ENCODE peak calls at places on chromosomes 12 and 14, in six cellular contexts. U, A, C, L, F and P are unnamed samples.

GRCh38 chr14:90416649-90417237 is 19.9 kb downstream of the CALM1 start:
- DNase-seq in U (no peak), A (no peak), C (no peak), L (no peak), F (no peak), P (no peak)

GRCh38 chr12:105861232-105861631 is 277.5 kb downstream of the NUAK1 start:
- DNase-seq in U (no peak), A (no peak), C (no peak), L (no peak), F (no peak), P (no peak)

GRCh38 chr12:7004840-7005239 is 13.4 kb downstream of the LPCAT3 start:
- DNase-seq in U (no peak), A (no peak), C (no peak), L (no peak), F (no peak), P (no peak)

GRCh38 chr14:100271247-100271939 is 32.4 kb downstream of the YY1 start:
- DNase-seq in U (peak), A (no peak), C (peak), L (peak), F (no peak), P (no peak)

GRCh38 chr12:105672576-105672975 is 342.1 kb downstream of the C12orf75 start:
- DNase-seq in U (peak), A (no peak), C (no peak), L (peak), F (peak), P (no peak)

GRCh38 chr14:100669468-100669867 is 57.2 kb upstream of the DLK1 start:
- DNase-seq in U (no peak), A (no peak), C (no peak), L (no peak), F (no peak), P (no peak)

GRCh38 chr14:105067969-105068301 is 2.7 kb upstream of the GPR132 start:
- DNase-seq in U (no peak), A (no peak), C (no peak), L (no peak), F (no peak), P (no peak)

GRCh38 chr12:57816855-57817151 is 1.7 kb downstream of the AVIL start:
- DNase-seq in U (no peak), A (no peak), C (no peak), L (no peak), F (no peak), P (no peak)

GRCh38 chr14:72146241-72146640 is 214.0 kb downstream of the RGS6 start:
- DNase-seq in U (no peak), A (no peak), C (no peak), L (no peak), F (no peak), P (no peak)

GRCh38 chr12:47850153-47851084 is 30.7 kb upstream of the HDAC7 start:
- DNase-seq in U (no peak), A (no peak), C (no peak), L (no peak), F (no peak), P (no peak)

GRCh38 chr12:49552014-49552413 is 13.2 kb downstream of the KCNH3 start:
- DNase-seq in U (no peak), A (no peak), C (peak), L (no peak), F (peak), P (no peak)

GRCh38 chr12:124727244-124727673 is 136.4 kb downstream of the SCARB1 start:
- DNase-seq in U (peak), A (peak), C (peak), L (peak), F (peak), P (peak)

GRCh38 chr12:132546647-132547046 is 56.7 kb downstream of the FBRSL1 start:
- DNase-seq in U (no peak), A (no peak), C (no peak), L (no peak), F (no peak), P (no peak)

GRCh38 chr14:49977126-49977841 is 84.4 kb downstream of the ARF6 start:
- DNase-seq in U (no peak), A (no peak), C (no peak), L (no peak), F (no peak), P (no peak)

GRCh38 chr12:114625294-114625851 is 58.6 kb downstream of the TBX3 start:
- DNase-seq in U (peak), A (no peak), C (peak), L (peak), F (no peak), P (no peak)

GRCh38 chr12:94553130-94553519 is 93.5 kb upstream of the CEP83 start:
- DNase-seq in U (no peak), A (no peak), C (no peak), L (no peak), F (no peak), P (peak)

GRCh38 chr12:92079054-92079385 is 66.6 kb downstream of the BTG1 start:
- DNase-seq in U (no peak), A (no peak), C (no peak), L (no peak), F (no peak), P (no peak)
- H3K27ac ChIP-seq in U (no peak), A (no peak), C (peak), L (peak), F (peak), P (no peak)

GRCh38 chr14:33794791-33795300 is 156.0 kb downstream of the EGLN3 start:
- DNase-seq in U (no peak), A (no peak), C (no peak), L (no peak), F (no peak), P (no peak)
- H3K27ac ChIP-seq in U (no peak), A (no peak), C (no peak), L (no peak), F (no peak), P (no peak)

GRCh38 chr14:23380197-23381016 is 3.6 kb downstream of the CMTM5 start:
- DNase-seq in U (no peak), A (no peak), C (no peak), L (no peak), F (no peak), P (peak)

GRCh38 chr14:23379331-23380196 is 2.7 kb downstream of the CMTM5 start:
- DNase-seq in U (peak), A (no peak), C (peak), L (peak), F (no peak), P (peak)

GRCh38 chr14:23382276-23382675 is 5.4 kb downstream of the CMTM5 start:
- DNase-seq in U (no peak), A (no peak), C (no peak), L (no peak), F (no peak), P (no peak)

GRCh38 chr14:23381871-23382270 is 5.0 kb downstream of the CMTM5 start:
- DNase-seq in U (no peak), A (no peak), C (no peak), L (no peak), F (no peak), P (no peak)

DNA sequence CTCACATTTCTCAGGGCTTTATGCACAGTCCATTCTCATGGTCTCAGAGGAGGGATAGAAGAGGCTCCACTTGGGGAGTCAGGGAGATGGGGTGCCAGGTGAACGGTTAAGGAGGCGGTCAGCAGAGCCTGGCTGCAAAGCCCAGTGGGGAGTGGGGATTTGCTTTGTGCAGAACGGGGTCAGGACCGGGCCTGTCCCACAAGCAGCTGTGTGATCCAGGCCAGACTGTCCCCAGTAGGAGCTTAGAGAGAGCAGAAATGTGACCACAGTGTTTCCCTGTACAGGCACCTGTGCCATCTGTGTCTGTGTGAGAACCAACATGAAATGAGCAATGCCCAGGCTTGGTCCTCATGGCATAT is 4.2 kb downstream of the CMTM5 start:
- DNase-seq in U (no peak), A (no peak), C (no peak), L (no peak), F (no peak), P (no peak)
- H3K27ac ChIP-seq in U (no peak), A (no peak), C (no peak), L (no peak), F (no peak), P (peak)

GRCh38 chr12:88300931-88301330 is 158.8 kb downstream of the TMTC3 start:
- DNase-seq in U (no peak), A (no peak), C (no peak), L (no peak), F (no peak), P (no peak)

GRCh38 chr12:88298014-88298682 is 156.0 kb downstream of the TMTC3 start:
- DNase-seq in U (no peak), A (no peak), C (no peak), L (no peak), F (no peak), P (no peak)

GRCh38 chr12:88303335-88303734 is 161.2 kb downstream of the TMTC3 start:
- DNase-seq in U (no peak), A (no peak), C (no peak), L (no peak), F (no peak), P (no peak)

GRCh38 chr12:88298761-88299242 is 156.7 kb downstream of the TMTC3 start:
- DNase-seq in U (no peak), A (no peak), C (no peak), L (peak), F (no peak), P (no peak)

GRCh38 chr12:88299567-88300101 is 157.5 kb downstream of the TMTC3 start:
- DNase-seq in U (no peak), A (no peak), C (no peak), L (no peak), F (no peak), P (no peak)
- H3K27ac ChIP-seq in U (no peak), A (peak), C (no peak), L (peak), F (no peak), P (no peak)

DNA sequence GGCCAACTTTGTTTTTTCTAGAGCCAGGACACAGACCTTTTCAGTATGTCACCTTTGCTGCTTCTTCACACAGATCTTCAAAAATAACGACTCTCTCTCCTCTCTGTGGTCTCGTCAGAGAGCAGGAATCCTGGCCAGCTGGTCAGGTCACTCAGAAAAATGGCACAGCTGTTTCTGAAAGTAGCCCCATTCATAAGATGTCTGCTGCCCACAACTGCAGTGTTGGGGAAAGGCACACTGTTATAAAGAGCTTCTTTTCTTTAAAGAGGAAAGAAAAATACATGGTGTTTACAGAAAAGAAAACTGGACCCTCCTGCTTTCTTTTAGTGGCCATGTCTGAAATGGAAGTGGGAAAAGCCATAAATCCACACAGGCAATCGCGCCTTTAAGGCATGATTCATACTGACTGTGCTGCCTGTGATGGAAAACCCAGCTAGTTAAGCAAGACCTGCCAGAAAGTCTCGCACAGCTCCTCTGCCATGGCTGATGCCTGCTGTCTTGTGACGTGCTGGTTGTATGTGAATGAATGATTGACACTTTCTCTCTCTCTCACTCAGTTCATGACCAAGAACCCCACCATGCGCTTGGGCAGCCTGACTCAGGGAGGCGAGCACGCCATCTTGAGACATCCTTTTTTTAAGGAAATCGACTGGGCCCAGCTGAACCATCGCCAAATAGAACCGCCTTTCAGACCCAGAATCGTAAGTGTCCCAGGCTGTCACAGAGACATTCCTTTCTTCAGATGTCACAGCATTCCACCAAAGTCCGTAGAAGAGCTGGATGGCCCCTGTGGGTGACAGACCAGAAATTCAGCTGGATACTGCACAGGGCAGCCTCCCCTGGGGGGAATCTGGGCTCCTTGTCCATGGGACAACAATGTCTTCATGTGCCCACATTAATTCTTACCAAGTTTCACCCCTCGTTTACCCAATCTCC is 147.9 kb upstream of the HIF1A start:
- DNase-seq in U (no peak), A (no peak), C (no peak), L (no peak), F (peak), P (no peak)
- H3K27ac ChIP-seq in U (no peak), A (peak), C (no peak), L (no peak), F (peak), P (no peak)